ENCODE peak calls at places on chromosomes 4 and X, in ten cellular contexts. One of them, this sample, is unnamed.

GRCh38 chr4:44447563-44448504 is 775 bp downstream of the KCTD8 start:
- DNase-seq in heart left ventricle: peak
- DNase-seq in progenitor cell of endocrine pancreas: peak
- DNase-seq in AG09309: no peak
- DNase-seq in lung: no peak
- DNase-seq in cardiac muscle cell: peak
- DNase-seq in mammary epithelial cell: peak
- DNase-seq in osteocyte: peak
- DNase-seq in BJ: no peak
- DNase-seq in testis: peak
- DNase-seq in this sample: peak

GRCh38 chr4:10582059-10582686 is 102.4 kb downstream of the CLNK start:
- DNase-seq in heart left ventricle: peak
- DNase-seq in progenitor cell of endocrine pancreas: no peak
- DNase-seq in AG09309: peak
- DNase-seq in lung: peak
- DNase-seq in cardiac muscle cell: peak
- DNase-seq in mammary epithelial cell: peak
- DNase-seq in osteocyte: no peak
- DNase-seq in BJ: no peak
- DNase-seq in testis: peak
- DNase-seq in this sample: peak

GRCh38 chr4:75848891-75849290 is 53.4 kb downstream of the PPEF2 start:
- DNase-seq in heart left ventricle: no peak
- DNase-seq in progenitor cell of endocrine pancreas: no peak
- DNase-seq in AG09309: no peak
- DNase-seq in lung: no peak
- DNase-seq in cardiac muscle cell: no peak
- DNase-seq in mammary epithelial cell: peak
- DNase-seq in osteocyte: no peak
- DNase-seq in BJ: no peak
- DNase-seq in testis: no peak
- DNase-seq in this sample: no peak

GRCh38 chrX:136325377-136325776 is 24.6 kb downstream of the ADGRG4 start:
- DNase-seq in heart left ventricle: no peak
- DNase-seq in progenitor cell of endocrine pancreas: no peak
- DNase-seq in AG09309: no peak
- DNase-seq in lung: no peak
- DNase-seq in cardiac muscle cell: no peak
- DNase-seq in mammary epithelial cell: no peak
- DNase-seq in osteocyte: no peak
- DNase-seq in BJ: no peak
- DNase-seq in testis: no peak
- DNase-seq in this sample: no peak

GRCh38 chrX:128078545-128078944 is 26.3 kb upstream of the ACTRT1 start:
- DNase-seq in heart left ventricle: no peak
- DNase-seq in progenitor cell of endocrine pancreas: no peak
- DNase-seq in AG09309: no peak
- DNase-seq in lung: no peak
- DNase-seq in cardiac muscle cell: no peak
- DNase-seq in mammary epithelial cell: no peak
- DNase-seq in osteocyte: no peak
- DNase-seq in BJ: no peak
- DNase-seq in testis: no peak
- DNase-seq in this sample: no peak

GRCh38 chr4:16196482-16197393 is 29.5 kb downstream of the TAPT1 start:
- DNase-seq in heart left ventricle: no peak
- DNase-seq in progenitor cell of endocrine pancreas: no peak
- DNase-seq in AG09309: peak
- DNase-seq in lung: no peak
- DNase-seq in cardiac muscle cell: peak
- DNase-seq in mammary epithelial cell: peak
- DNase-seq in osteocyte: no peak
- DNase-seq in BJ: no peak
- DNase-seq in testis: no peak
- DNase-seq in this sample: peak

GRCh38 chrX:111040377-111041017 is 55.5 kb upstream of the PAK3 start:
- DNase-seq in heart left ventricle: no peak
- DNase-seq in progenitor cell of endocrine pancreas: no peak
- DNase-seq in AG09309: no peak
- DNase-seq in lung: no peak
- DNase-seq in cardiac muscle cell: no peak
- DNase-seq in mammary epithelial cell: peak
- DNase-seq in osteocyte: no peak
- DNase-seq in BJ: no peak
- DNase-seq in testis: no peak
- DNase-seq in this sample: no peak

GRCh38 chr4:83128235-83128929 is 13.9 kb upstream of the PLAC8 start:
- DNase-seq in heart left ventricle: no peak
- DNase-seq in progenitor cell of endocrine pancreas: no peak
- DNase-seq in AG09309: peak
- DNase-seq in lung: no peak
- DNase-seq in cardiac muscle cell: no peak
- DNase-seq in mammary epithelial cell: peak
- DNase-seq in osteocyte: no peak
- DNase-seq in BJ: peak
- DNase-seq in testis: no peak
- DNase-seq in this sample: no peak

GRCh38 chr4:18075823-18076433 is 54.4 kb upstream of the LCORL start:
- DNase-seq in heart left ventricle: peak
- DNase-seq in progenitor cell of endocrine pancreas: no peak
- DNase-seq in AG09309: no peak
- DNase-seq in lung: no peak
- DNase-seq in cardiac muscle cell: no peak
- DNase-seq in mammary epithelial cell: no peak
- DNase-seq in osteocyte: no peak
- DNase-seq in BJ: no peak
- DNase-seq in testis: peak
- DNase-seq in this sample: no peak

GRCh38 chrX:65932173-65933084 is 107.5 kb downstream of the VSIG4 start:
- DNase-seq in heart left ventricle: no peak
- DNase-seq in progenitor cell of endocrine pancreas: no peak
- DNase-seq in AG09309: no peak
- DNase-seq in lung: no peak
- DNase-seq in cardiac muscle cell: no peak
- DNase-seq in mammary epithelial cell: peak
- DNase-seq in osteocyte: no peak
- DNase-seq in BJ: no peak
- DNase-seq in testis: no peak
- DNase-seq in this sample: peak

GRCh38 chr4:154044118-154044517 is 255.2 kb upstream of the SFRP2 start:
- DNase-seq in heart left ventricle: no peak
- DNase-seq in progenitor cell of endocrine pancreas: no peak
- DNase-seq in AG09309: no peak
- DNase-seq in lung: no peak
- DNase-seq in cardiac muscle cell: no peak
- DNase-seq in mammary epithelial cell: peak
- DNase-seq in osteocyte: no peak
- DNase-seq in BJ: no peak
- DNase-seq in testis: no peak
- DNase-seq in this sample: no peak

GRCh38 chr4:154045086-154045485 is 256.2 kb upstream of the SFRP2 start:
- DNase-seq in heart left ventricle: no peak
- DNase-seq in progenitor cell of endocrine pancreas: no peak
- DNase-seq in AG09309: no peak
- DNase-seq in lung: no peak
- DNase-seq in cardiac muscle cell: no peak
- DNase-seq in mammary epithelial cell: no peak
- DNase-seq in osteocyte: no peak
- DNase-seq in BJ: no peak
- DNase-seq in testis: no peak
- DNase-seq in this sample: no peak

DNA sequence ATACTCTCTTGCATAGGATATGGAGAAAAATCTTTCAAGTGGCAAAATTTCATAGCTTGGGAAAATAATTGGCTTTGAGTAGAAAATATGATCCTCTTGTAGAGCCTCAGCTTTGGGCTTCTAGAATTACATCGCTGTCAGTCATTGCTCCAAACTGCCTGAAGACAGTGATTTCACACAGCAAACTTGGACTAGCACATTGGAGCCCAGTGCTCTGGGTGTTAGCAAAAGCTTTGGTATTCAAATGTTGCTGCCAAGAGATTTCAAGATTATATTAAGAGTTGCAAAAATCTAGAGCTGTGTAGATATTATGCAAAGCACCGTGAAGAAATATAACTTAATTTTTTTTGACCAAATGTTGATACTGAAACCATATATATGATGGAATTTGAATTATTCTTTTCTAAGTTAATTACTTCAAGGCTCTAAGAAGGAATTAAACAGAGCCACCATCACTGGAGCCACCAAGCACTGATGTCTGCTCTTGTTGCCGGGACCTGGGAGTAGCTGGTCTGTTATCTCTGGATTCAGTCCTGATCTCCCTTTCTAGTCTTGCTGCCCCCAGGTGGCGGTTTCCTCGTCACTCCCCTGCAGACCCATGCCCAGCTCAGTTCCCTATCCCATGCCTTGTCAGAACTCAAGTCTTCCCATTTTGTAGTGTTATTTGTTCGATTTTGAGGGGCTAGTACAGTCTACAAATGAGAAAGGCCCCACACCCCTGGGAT is 260.7 kb upstream of the SFRP2 start:
- DNase-seq in heart left ventricle: no peak
- DNase-seq in progenitor cell of endocrine pancreas: no peak
- DNase-seq in AG09309: peak
- DNase-seq in lung: no peak
- DNase-seq in cardiac muscle cell: peak
- DNase-seq in mammary epithelial cell: peak
- DNase-seq in osteocyte: no peak
- DNase-seq in BJ: peak
- DNase-seq in testis: peak
- DNase-seq in this sample: peak
- TF ChIP-seq CTCF in heart left ventricle: no peak
- TF ChIP-seq CTCF in progenitor cell of endocrine pancreas: peak
- TF ChIP-seq CTCF in AG09309: no peak
- TF ChIP-seq CTCF in lung: no peak
- TF ChIP-seq CTCF in cardiac muscle cell: no peak
- TF ChIP-seq CTCF in mammary epithelial cell: no peak
- TF ChIP-seq CTCF in osteocyte: peak
- TF ChIP-seq CTCF in BJ: peak
- TF ChIP-seq CTCF in testis: no peak
- TF ChIP-seq CTCF in this sample: no peak

GRCh38 chr4:136644279-136644678 is 888.0 kb downstream of the PCDH18 start:
- DNase-seq in heart left ventricle: no peak
- DNase-seq in progenitor cell of endocrine pancreas: no peak
- DNase-seq in AG09309: no peak
- DNase-seq in lung: no peak
- DNase-seq in cardiac muscle cell: no peak
- DNase-seq in mammary epithelial cell: no peak
- DNase-seq in osteocyte: no peak
- DNase-seq in BJ: no peak
- DNase-seq in testis: no peak
- DNase-seq in this sample: no peak
- TF ChIP-seq CTCF in heart left ventricle: no peak
- TF ChIP-seq CTCF in progenitor cell of endocrine pancreas: no peak
- TF ChIP-seq CTCF in AG09309: no peak
- TF ChIP-seq CTCF in lung: no peak
- TF ChIP-seq CTCF in cardiac muscle cell: no peak
- TF ChIP-seq CTCF in mammary epithelial cell: no peak
- TF ChIP-seq CTCF in osteocyte: no peak
- TF ChIP-seq CTCF in BJ: no peak
- TF ChIP-seq CTCF in testis: no peak
- TF ChIP-seq CTCF in this sample: no peak

GRCh38 chrX:20382082-20382481 is 115.4 kb upstream of the RPS6KA3 start:
- DNase-seq in heart left ventricle: no peak
- DNase-seq in progenitor cell of endocrine pancreas: no peak
- DNase-seq in AG09309: no peak
- DNase-seq in lung: no peak
- DNase-seq in cardiac muscle cell: no peak
- DNase-seq in mammary epithelial cell: no peak
- DNase-seq in osteocyte: no peak
- DNase-seq in BJ: no peak
- DNase-seq in testis: no peak
- DNase-seq in this sample: no peak
- TF ChIP-seq CTCF in heart left ventricle: no peak
- TF ChIP-seq CTCF in progenitor cell of endocrine pancreas: no peak
- TF ChIP-seq CTCF in AG09309: no peak
- TF ChIP-seq CTCF in lung: no peak
- TF ChIP-seq CTCF in cardiac muscle cell: no peak
- TF ChIP-seq CTCF in mammary epithelial cell: no peak
- TF ChIP-seq CTCF in osteocyte: no peak
- TF ChIP-seq CTCF in BJ: no peak
- TF ChIP-seq CTCF in testis: no peak
- TF ChIP-seq CTCF in this sample: no peak

GRCh38 chr4:25843340-25844097 is 19.3 kb downstream of the SEL1L3 start:
- DNase-seq in heart left ventricle: peak
- DNase-seq in progenitor cell of endocrine pancreas: no peak
- DNase-seq in AG09309: no peak
- DNase-seq in lung: peak
- DNase-seq in cardiac muscle cell: no peak
- DNase-seq in mammary epithelial cell: no peak
- DNase-seq in osteocyte: no peak
- DNase-seq in BJ: no peak
- DNase-seq in testis: no peak
- DNase-seq in this sample: no peak
- TF ChIP-seq CTCF in heart left ventricle: no peak
- TF ChIP-seq CTCF in progenitor cell of endocrine pancreas: no peak
- TF ChIP-seq CTCF in AG09309: no peak
- TF ChIP-seq CTCF in lung: no peak
- TF ChIP-seq CTCF in cardiac muscle cell: no peak
- TF ChIP-seq CTCF in mammary epithelial cell: no peak
- TF ChIP-seq CTCF in osteocyte: no peak
- TF ChIP-seq CTCF in BJ: no peak
- TF ChIP-seq CTCF in testis: no peak
- TF ChIP-seq CTCF in this sample: no peak

GRCh38 chr4:127606823-127607222 is 25.9 kb upstream of the INTU start:
- DNase-seq in heart left ventricle: no peak
- DNase-seq in progenitor cell of endocrine pancreas: no peak
- DNase-seq in AG09309: no peak
- DNase-seq in lung: no peak
- DNase-seq in cardiac muscle cell: no peak
- DNase-seq in mammary epithelial cell: no peak
- DNase-seq in osteocyte: no peak
- DNase-seq in BJ: no peak
- DNase-seq in testis: no peak
- DNase-seq in this sample: no peak

GRCh38 chr4:127609484-127609883 is 23.3 kb upstream of the INTU start:
- DNase-seq in heart left ventricle: no peak
- DNase-seq in progenitor cell of endocrine pancreas: no peak
- DNase-seq in AG09309: no peak
- DNase-seq in lung: no peak
- DNase-seq in cardiac muscle cell: no peak
- DNase-seq in mammary epithelial cell: no peak
- DNase-seq in osteocyte: no peak
- DNase-seq in BJ: no peak
- DNase-seq in testis: no peak
- DNase-seq in this sample: no peak

GRCh38 chr4:127610488-127610887 is 22.3 kb upstream of the INTU start:
- DNase-seq in heart left ventricle: no peak
- DNase-seq in progenitor cell of endocrine pancreas: no peak
- DNase-seq in AG09309: no peak
- DNase-seq in lung: no peak
- DNase-seq in cardiac muscle cell: no peak
- DNase-seq in mammary epithelial cell: no peak
- DNase-seq in osteocyte: no peak
- DNase-seq in BJ: no peak
- DNase-seq in testis: no peak
- DNase-seq in this sample: no peak

GRCh38 chr4:127601029-127601428 is 31.7 kb upstream of the INTU start:
- DNase-seq in heart left ventricle: no peak
- DNase-seq in progenitor cell of endocrine pancreas: no peak
- DNase-seq in AG09309: no peak
- DNase-seq in lung: no peak
- DNase-seq in cardiac muscle cell: no peak
- DNase-seq in mammary epithelial cell: no peak
- DNase-seq in osteocyte: no peak
- DNase-seq in BJ: no peak
- DNase-seq in testis: no peak
- DNase-seq in this sample: no peak

GRCh38 chr4:127604949-127605709 is 27.6 kb upstream of the INTU start:
- DNase-seq in heart left ventricle: no peak
- DNase-seq in progenitor cell of endocrine pancreas: no peak
- DNase-seq in AG09309: no peak
- DNase-seq in lung: no peak
- DNase-seq in cardiac muscle cell: peak
- DNase-seq in mammary epithelial cell: peak
- DNase-seq in osteocyte: no peak
- DNase-seq in BJ: no peak
- DNase-seq in testis: no peak
- DNase-seq in this sample: no peak
- TF ChIP-seq CTCF in heart left ventricle: peak
- TF ChIP-seq CTCF in progenitor cell of endocrine pancreas: peak
- TF ChIP-seq CTCF in AG09309: peak
- TF ChIP-seq CTCF in lung: peak
- TF ChIP-seq CTCF in cardiac muscle cell: peak
- TF ChIP-seq CTCF in mammary epithelial cell: peak
- TF ChIP-seq CTCF in osteocyte: peak
- TF ChIP-seq CTCF in BJ: peak
- TF ChIP-seq CTCF in testis: peak
- TF ChIP-seq CTCF in this sample: peak

This sample was measured in nephron progenitor cell.